ENCODE peak calls at places on chromosomes 2 and 18, in four cellular contexts. One of them, this sample, is unnamed.

GRCh38 chr2:191612496-191612895 is 65.4 kb upstream of the NABP1 start:
- DNase-seq in endothelial cell: no peak
- DNase-seq in GM04503: peak; percentile 96
- DNase-seq in AG04449: peak; percentile 90
- DNase-seq in this sample: no peak

GRCh38 chr2:98502556-98503335 is 58.1 kb downstream of the INPP4A start:
- DNase-seq in endothelial cell: no peak
- DNase-seq in GM04503: peak; percentile 69
- DNase-seq in AG04449: no peak
- DNase-seq in this sample: no peak

GRCh38 chr2:15731213-15731888 is 139.7 kb downstream of the DDX1 start:
- DNase-seq in AG04449: no peak
- DNase-seq in endothelial cell: no peak
- DNase-seq in GM04503: no peak
- DNase-seq in this sample: no peak

GRCh38 chr2:196113061-196113974 is 44.7 kb upstream of the DNAH7 start:
- DNase-seq in AG04449: peak; percentile 75
- DNase-seq in GM04503: no peak
- DNase-seq in endothelial cell: no peak
- DNase-seq in this sample: peak; percentile 46

GRCh38 chr2:16652296-16653082 is 13.1 kb downstream of the CYRIA start:
- DNase-seq in endothelial cell: no peak
- DNase-seq in GM04503: no peak
- DNase-seq in AG04449: no peak
- DNase-seq in this sample: no peak

GRCh38 chr2:176129825-176130152 is 284 bp downstream of the HOXD8 start:
- DNase-seq in GM04503: no peak
- DNase-seq in AG04449: no peak
- DNase-seq in endothelial cell: no peak
- DNase-seq in this sample: no peak

GRCh38 chr18:13374468-13375301 is 156.1 kb downstream of the LDLRAD4 start:
- DNase-seq in GM04503: no peak
- DNase-seq in endothelial cell: no peak
- DNase-seq in AG04449: no peak
- DNase-seq in this sample: peak; percentile 79

GRCh38 chr18:10457798-10458197 is 3.4 kb downstream of the APCDD1 start:
- DNase-seq in endothelial cell: no peak
- DNase-seq in GM04503: no peak
- DNase-seq in AG04449: no peak
- DNase-seq in this sample: no peak